ENCODE peak calls at places on chromosomes 3 and 15, in seven cellular contexts. K, D, F, I, U, B and Z are unnamed samples.

GRCh38 chr15:83653639-83654378 is at the start of gene ADAMTSL3:
- DNase-seq in K (no peak), D (no peak), F (peak), I (peak), U (no peak), B (no peak), Z (no peak)

GRCh38 chr15:39804026-39804425 is 21.4 kb upstream of the FSIP1 start:
- DNase-seq in K (no peak), D (no peak), F (no peak), I (no peak), U (no peak), B (no peak), Z (no peak)

GRCh38 chr3:178063475-178063874 is 472.8 kb upstream of the KCNMB2 start:
- DNase-seq in K (no peak), D (no peak), F (no peak), I (no peak), U (no peak), B (no peak), Z (no peak)

GRCh38 chr3:129625071-129625874 is 18.8 kb upstream of the PLXND1 start:
- DNase-seq in K (no peak), D (no peak), F (no peak), I (no peak), U (no peak), B (no peak), Z (no peak)

GRCh38 chr3:169641167-169641566 is 22.3 kb downstream of the MECOM start:
- DNase-seq in K (no peak), D (no peak), F (no peak), I (no peak), U (no peak), B (no peak), Z (no peak)

GRCh38 chr3:3102751-3103150 is 7.4 kb downstream of the IL5RA start:
- DNase-seq in K (no peak), D (no peak), F (no peak), I (no peak), U (no peak), B (no peak), Z (no peak)

GRCh38 chr3:50267280-50267913 is 1.6 kb upstream of the SEMA3B start:
- DNase-seq in K (no peak), D (no peak), F (no peak), I (no peak), U (no peak), B (no peak), Z (no peak)

GRCh38 chr3:57706462-57706861 is 13.6 kb upstream of the DENND6A start:
- DNase-seq in K (no peak), D (peak), F (no peak), I (no peak), U (no peak), B (peak), Z (peak)

GRCh38 chr15:36756707-36757106 is 177.3 kb downstream of the CDIN1 start:
- DNase-seq in K (no peak), D (no peak), F (no peak), I (no peak), U (no peak), B (no peak), Z (no peak)

GRCh38 chr3:13494463-13495350 is 14.6 kb downstream of the HDAC11 start:
- DNase-seq in K (no peak), D (no peak), F (no peak), I (peak), U (no peak), B (no peak), Z (no peak)

GRCh38 chr3:173465112-173465511 is 67.6 kb downstream of the NLGN1 start:
- DNase-seq in K (no peak), D (peak), F (no peak), I (peak), U (no peak), B (no peak), Z (no peak)

GRCh38 chr3:183253364-183253960 is 409 bp downstream of the B3GNT5 start:
- DNase-seq in K (no peak), D (no peak), F (peak), I (peak), U (peak), B (no peak), Z (no peak)

GRCh38 chr3:58565621-58566397 is 11.4 kb downstream of the FAM107A start:
- DNase-seq in K (no peak), D (no peak), F (no peak), I (peak), U (no peak), B (no peak), Z (no peak)

GRCh38 chr15:41989573-41990242 is 17.4 kb upstream of the EHD4 start:
- DNase-seq in K (no peak), D (no peak), F (peak), I (peak), U (peak), B (peak), Z (peak)

GRCh38 chr15:78990278-78990677 is 45.4 kb upstream of the CTSH start:
- DNase-seq in K (no peak), D (no peak), F (no peak), I (no peak), U (no peak), B (no peak), Z (no peak)

GRCh38 chr15:78365931-78366330 is 25.8 kb downstream of the CRABP1 start:
- DNase-seq in K (no peak), D (no peak), F (no peak), I (no peak), U (no peak), B (no peak), Z (no peak)

GRCh38 chr3:179037361-179037760 is 34.2 kb downstream of the ZMAT3 start:
- DNase-seq in K (no peak), D (peak), F (no peak), I (peak), U (peak), B (no peak), Z (no peak)

GRCh38 chr3:37689645-37690356 is 171.9 kb upstream of the CTDSPL start:
- DNase-seq in K (no peak), D (no peak), F (no peak), I (no peak), U (no peak), B (no peak), Z (no peak)